ENCODE peak calls at places on chromosomes 13 and 19, in six cellular contexts. One of them, this sample, is unnamed.

GRCh38 chr13:93270769-93271753 is 44.5 kb downstream of the GPC6 start:
- DNase-seq in stimulated activated CD4-positive, alpha-beta T cell treated with anti-CD3 and anti-CD28 coated beads, TNF-alpha, amount 100 ng/mL, for 4 hours: no peak
- DNase-seq in HFF-Myc: no peak
- DNase-seq in mesothelial cell of epicardium: no peak
- DNase-seq in activated naive CD4-positive, alpha-beta T cell treated with anti-CD3 and anti-CD28 coated beads, Interleukin-2, amount 50 U/mL, for 72 hours: no peak
- DNase-seq in RKO: no peak
- DNase-seq in this sample: no peak

GRCh38 chr19:50921391-50922315 is 10.5 kb upstream of the KLK4 start:
- DNase-seq in activated naive CD4-positive, alpha-beta T cell treated with anti-CD3 and anti-CD28 coated beads, Interleukin-2, amount 50 U/mL, for 72 hours: no peak
- DNase-seq in RKO: no peak
- DNase-seq in HFF-Myc: no peak
- DNase-seq in stimulated activated CD4-positive, alpha-beta T cell treated with anti-CD3 and anti-CD28 coated beads, TNF-alpha, amount 100 ng/mL, for 4 hours: no peak
- DNase-seq in mesothelial cell of epicardium: no peak
- DNase-seq in this sample: no peak

GRCh38 chr13:113724780-113725315 is 34.2 kb upstream of the TMEM255B start:
- DNase-seq in activated naive CD4-positive, alpha-beta T cell treated with anti-CD3 and anti-CD28 coated beads, Interleukin-2, amount 50 U/mL, for 72 hours: peak; percentile 83
- DNase-seq in mesothelial cell of epicardium: peak; percentile 73
- DNase-seq in stimulated activated CD4-positive, alpha-beta T cell treated with anti-CD3 and anti-CD28 coated beads, TNF-alpha, amount 100 ng/mL, for 4 hours: peak; percentile 81
- DNase-seq in HFF-Myc: no peak
- DNase-seq in RKO: no peak
- DNase-seq in this sample: peak; percentile 12

GRCh38 chr13:113062691-113063090 is 42.9 kb upstream of the F7 start:
- DNase-seq in activated naive CD4-positive, alpha-beta T cell treated with anti-CD3 and anti-CD28 coated beads, Interleukin-2, amount 50 U/mL, for 72 hours: no peak
- DNase-seq in HFF-Myc: no peak
- DNase-seq in RKO: no peak
- DNase-seq in mesothelial cell of epicardium: no peak
- DNase-seq in stimulated activated CD4-positive, alpha-beta T cell treated with anti-CD3 and anti-CD28 coated beads, TNF-alpha, amount 100 ng/mL, for 4 hours: no peak
- DNase-seq in this sample: no peak

GRCh38 chr19:1265611-1266115 is 3.5 kb upstream of the CIRBP start:
- DNase-seq in activated naive CD4-positive, alpha-beta T cell treated with anti-CD3 and anti-CD28 coated beads, Interleukin-2, amount 50 U/mL, for 72 hours: no peak
- DNase-seq in stimulated activated CD4-positive, alpha-beta T cell treated with anti-CD3 and anti-CD28 coated beads, TNF-alpha, amount 100 ng/mL, for 4 hours: no peak
- DNase-seq in RKO: peak; percentile 69
- DNase-seq in HFF-Myc: peak; percentile 45
- DNase-seq in mesothelial cell of epicardium: no peak
- DNase-seq in this sample: no peak

GRCh38 chr19:38035515-38036495 is 128.8 kb downstream of the SIPA1L3 start:
- DNase-seq in RKO: no peak
- DNase-seq in stimulated activated CD4-positive, alpha-beta T cell treated with anti-CD3 and anti-CD28 coated beads, TNF-alpha, amount 100 ng/mL, for 4 hours: no peak
- DNase-seq in HFF-Myc: no peak
- DNase-seq in activated naive CD4-positive, alpha-beta T cell treated with anti-CD3 and anti-CD28 coated beads, Interleukin-2, amount 50 U/mL, for 72 hours: no peak
- DNase-seq in mesothelial cell of epicardium: no peak
- DNase-seq in this sample: no peak

GRCh38 chr13:105410602-105411001 is 1124.9 kb downstream of the EFNB2 start:
- DNase-seq in stimulated activated CD4-positive, alpha-beta T cell treated with anti-CD3 and anti-CD28 coated beads, TNF-alpha, amount 100 ng/mL, for 4 hours: no peak
- DNase-seq in mesothelial cell of epicardium: no peak
- DNase-seq in activated naive CD4-positive, alpha-beta T cell treated with anti-CD3 and anti-CD28 coated beads, Interleukin-2, amount 50 U/mL, for 72 hours: peak; percentile 36
- DNase-seq in HFF-Myc: peak; percentile 7
- DNase-seq in RKO: no peak
- DNase-seq in this sample: no peak

GRCh38 chr19:18607222-18608101 is 863 bp upstream of the CRLF1 start:
- DNase-seq in activated naive CD4-positive, alpha-beta T cell treated with anti-CD3 and anti-CD28 coated beads, Interleukin-2, amount 50 U/mL, for 72 hours: no peak
- DNase-seq in stimulated activated CD4-positive, alpha-beta T cell treated with anti-CD3 and anti-CD28 coated beads, TNF-alpha, amount 100 ng/mL, for 4 hours: no peak
- DNase-seq in RKO: no peak
- DNase-seq in mesothelial cell of epicardium: no peak
- DNase-seq in HFF-Myc: no peak
- DNase-seq in this sample: no peak

GRCh38 chr13:108859202-108860012 is 230.0 kb downstream of the MYO16 start:
- DNase-seq in activated naive CD4-positive, alpha-beta T cell treated with anti-CD3 and anti-CD28 coated beads, Interleukin-2, amount 50 U/mL, for 72 hours: no peak
- DNase-seq in HFF-Myc: peak; percentile 95
- DNase-seq in RKO: no peak
- DNase-seq in stimulated activated CD4-positive, alpha-beta T cell treated with anti-CD3 and anti-CD28 coated beads, TNF-alpha, amount 100 ng/mL, for 4 hours: no peak
- DNase-seq in mesothelial cell of epicardium: no peak
- DNase-seq in this sample: no peak

GRCh38 chr19:13097331-13098258 is 5.1 kb downstream of the LYL1 start:
- DNase-seq in RKO: no peak
- DNase-seq in HFF-Myc: no peak
- DNase-seq in mesothelial cell of epicardium: no peak
- DNase-seq in activated naive CD4-positive, alpha-beta T cell treated with anti-CD3 and anti-CD28 coated beads, Interleukin-2, amount 50 U/mL, for 72 hours: no peak
- DNase-seq in stimulated activated CD4-positive, alpha-beta T cell treated with anti-CD3 and anti-CD28 coated beads, TNF-alpha, amount 100 ng/mL, for 4 hours: no peak
- DNase-seq in this sample: no peak

GRCh38 chr19:43759515-43759914 is 4.8 kb upstream of the SMG9 start:
- DNase-seq in HFF-Myc: peak; percentile 45
- DNase-seq in stimulated activated CD4-positive, alpha-beta T cell treated with anti-CD3 and anti-CD28 coated beads, TNF-alpha, amount 100 ng/mL, for 4 hours: no peak
- DNase-seq in activated naive CD4-positive, alpha-beta T cell treated with anti-CD3 and anti-CD28 coated beads, Interleukin-2, amount 50 U/mL, for 72 hours: no peak
- DNase-seq in mesothelial cell of epicardium: no peak
- DNase-seq in RKO: peak; percentile 97
- DNase-seq in this sample: no peak

GRCh38 chr19:42279148-42279901 is 10.3 kb downstream of the CIC start:
- DNase-seq in mesothelial cell of epicardium: no peak
- DNase-seq in activated naive CD4-positive, alpha-beta T cell treated with anti-CD3 and anti-CD28 coated beads, Interleukin-2, amount 50 U/mL, for 72 hours: no peak
- DNase-seq in HFF-Myc: no peak
- DNase-seq in RKO: no peak
- DNase-seq in stimulated activated CD4-positive, alpha-beta T cell treated with anti-CD3 and anti-CD28 coated beads, TNF-alpha, amount 100 ng/mL, for 4 hours: no peak
- DNase-seq in this sample: no peak

GRCh38 chr19:14072535-14073231 is at the start of gene MISP3:
- DNase-seq in RKO: no peak
- DNase-seq in HFF-Myc: no peak
- DNase-seq in mesothelial cell of epicardium: no peak
- DNase-seq in stimulated activated CD4-positive, alpha-beta T cell treated with anti-CD3 and anti-CD28 coated beads, TNF-alpha, amount 100 ng/mL, for 4 hours: no peak
- DNase-seq in activated naive CD4-positive, alpha-beta T cell treated with anti-CD3 and anti-CD28 coated beads, Interleukin-2, amount 50 U/mL, for 72 hours: peak; percentile 46
- DNase-seq in this sample: no peak

GRCh38 chr19:39032164-39032918 is at the start of gene FBXO27:
- DNase-seq in stimulated activated CD4-positive, alpha-beta T cell treated with anti-CD3 and anti-CD28 coated beads, TNF-alpha, amount 100 ng/mL, for 4 hours: no peak
- DNase-seq in activated naive CD4-positive, alpha-beta T cell treated with anti-CD3 and anti-CD28 coated beads, Interleukin-2, amount 50 U/mL, for 72 hours: peak; percentile 6
- DNase-seq in mesothelial cell of epicardium: no peak
- DNase-seq in HFF-Myc: no peak
- DNase-seq in RKO: no peak
- DNase-seq in this sample: no peak

GRCh38 chr13:91185294-91185863 is 162.1 kb upstream of the MIR17HG start:
- DNase-seq in HFF-Myc: no peak
- DNase-seq in stimulated activated CD4-positive, alpha-beta T cell treated with anti-CD3 and anti-CD28 coated beads, TNF-alpha, amount 100 ng/mL, for 4 hours: no peak
- DNase-seq in RKO: peak; percentile 65
- DNase-seq in activated naive CD4-positive, alpha-beta T cell treated with anti-CD3 and anti-CD28 coated beads, Interleukin-2, amount 50 U/mL, for 72 hours: no peak
- DNase-seq in mesothelial cell of epicardium: no peak
- DNase-seq in this sample: no peak

GRCh38 chr13:98527526-98527925 is 49.4 kb downstream of the STK24 start:
- DNase-seq in activated naive CD4-positive, alpha-beta T cell treated with anti-CD3 and anti-CD28 coated beads, Interleukin-2, amount 50 U/mL, for 72 hours: no peak
- DNase-seq in stimulated activated CD4-positive, alpha-beta T cell treated with anti-CD3 and anti-CD28 coated beads, TNF-alpha, amount 100 ng/mL, for 4 hours: no peak
- DNase-seq in HFF-Myc: no peak
- DNase-seq in RKO: no peak
- DNase-seq in mesothelial cell of epicardium: no peak
- DNase-seq in this sample: no peak

GRCh38 chr13:79833972-79834371 is 353.0 kb downstream of the NDFIP2 start:
- DNase-seq in HFF-Myc: no peak
- DNase-seq in RKO: no peak
- DNase-seq in mesothelial cell of epicardium: no peak
- DNase-seq in stimulated activated CD4-positive, alpha-beta T cell treated with anti-CD3 and anti-CD28 coated beads, TNF-alpha, amount 100 ng/mL, for 4 hours: no peak
- DNase-seq in activated naive CD4-positive, alpha-beta T cell treated with anti-CD3 and anti-CD28 coated beads, Interleukin-2, amount 50 U/mL, for 72 hours: no peak
- DNase-seq in this sample: no peak

GRCh38 chr19:13012690-13013608 is 17.7 kb downstream of the NFIX start:
- DNase-seq in RKO: peak; percentile 67
- DNase-seq in HFF-Myc: no peak
- DNase-seq in activated naive CD4-positive, alpha-beta T cell treated with anti-CD3 and anti-CD28 coated beads, Interleukin-2, amount 50 U/mL, for 72 hours: peak; percentile 31
- DNase-seq in mesothelial cell of epicardium: no peak
- DNase-seq in stimulated activated CD4-positive, alpha-beta T cell treated with anti-CD3 and anti-CD28 coated beads, TNF-alpha, amount 100 ng/mL, for 4 hours: no peak
- DNase-seq in this sample: no peak

GRCh38 chr19:40549007-40549708 is 27.5 kb upstream of the SHKBP1 start:
- DNase-seq in stimulated activated CD4-positive, alpha-beta T cell treated with anti-CD3 and anti-CD28 coated beads, TNF-alpha, amount 100 ng/mL, for 4 hours: peak; percentile 63
- DNase-seq in mesothelial cell of epicardium: peak; percentile 71
- DNase-seq in activated naive CD4-positive, alpha-beta T cell treated with anti-CD3 and anti-CD28 coated beads, Interleukin-2, amount 50 U/mL, for 72 hours: peak; percentile 80
- DNase-seq in HFF-Myc: no peak
- DNase-seq in RKO: peak; percentile 30
- DNase-seq in this sample: no peak

GRCh38 chr19:51098366-51099069 is 9.7 kb downstream of the CTU1 start:
- DNase-seq in RKO: no peak
- DNase-seq in mesothelial cell of epicardium: no peak
- DNase-seq in HFF-Myc: no peak
- DNase-seq in activated naive CD4-positive, alpha-beta T cell treated with anti-CD3 and anti-CD28 coated beads, Interleukin-2, amount 50 U/mL, for 72 hours: no peak
- DNase-seq in stimulated activated CD4-positive, alpha-beta T cell treated with anti-CD3 and anti-CD28 coated beads, TNF-alpha, amount 100 ng/mL, for 4 hours: no peak
- DNase-seq in this sample: no peak

GRCh38 chr13:100610399-100611347 is 22.1 kb upstream of the GGACT start:
- DNase-seq in RKO: no peak
- DNase-seq in activated naive CD4-positive, alpha-beta T cell treated with anti-CD3 and anti-CD28 coated beads, Interleukin-2, amount 50 U/mL, for 72 hours: no peak
- DNase-seq in HFF-Myc: no peak
- DNase-seq in mesothelial cell of epicardium: no peak
- DNase-seq in stimulated activated CD4-positive, alpha-beta T cell treated with anti-CD3 and anti-CD28 coated beads, TNF-alpha, amount 100 ng/mL, for 4 hours: no peak
- DNase-seq in this sample: peak; percentile 12

GRCh38 chr19:16522559-16523377 is 19.5 kb downstream of the CHERP start:
- DNase-seq in activated naive CD4-positive, alpha-beta T cell treated with anti-CD3 and anti-CD28 coated beads, Interleukin-2, amount 50 U/mL, for 72 hours: no peak
- DNase-seq in HFF-Myc: no peak
- DNase-seq in RKO: no peak
- DNase-seq in stimulated activated CD4-positive, alpha-beta T cell treated with anti-CD3 and anti-CD28 coated beads, TNF-alpha, amount 100 ng/mL, for 4 hours: no peak
- DNase-seq in mesothelial cell of epicardium: no peak
- DNase-seq in this sample: no peak

GRCh38 chr19:1253514-1254080 is 5.2 kb downstream of the MIDN start:
- DNase-seq in HFF-Myc: no peak
- DNase-seq in stimulated activated CD4-positive, alpha-beta T cell treated with anti-CD3 and anti-CD28 coated beads, TNF-alpha, amount 100 ng/mL, for 4 hours: no peak
- DNase-seq in activated naive CD4-positive, alpha-beta T cell treated with anti-CD3 and anti-CD28 coated beads, Interleukin-2, amount 50 U/mL, for 72 hours: no peak
- DNase-seq in RKO: no peak
- DNase-seq in mesothelial cell of epicardium: no peak
- DNase-seq in this sample: no peak

GRCh38 chr13:73364706-73365105 is 305.9 kb downstream of the KLF5 start:
- DNase-seq in activated naive CD4-positive, alpha-beta T cell treated with anti-CD3 and anti-CD28 coated beads, Interleukin-2, amount 50 U/mL, for 72 hours: no peak
- DNase-seq in RKO: no peak
- DNase-seq in HFF-Myc: no peak
- DNase-seq in stimulated activated CD4-positive, alpha-beta T cell treated with anti-CD3 and anti-CD28 coated beads, TNF-alpha, amount 100 ng/mL, for 4 hours: no peak
- DNase-seq in mesothelial cell of epicardium: no peak
- DNase-seq in this sample: no peak

GRCh38 chr13:24741016-24741662 is 22.8 kb upstream of the RNF17 start:
- DNase-seq in HFF-Myc: no peak
- DNase-seq in mesothelial cell of epicardium: no peak
- DNase-seq in activated naive CD4-positive, alpha-beta T cell treated with anti-CD3 and anti-CD28 coated beads, Interleukin-2, amount 50 U/mL, for 72 hours: no peak
- DNase-seq in stimulated activated CD4-positive, alpha-beta T cell treated with anti-CD3 and anti-CD28 coated beads, TNF-alpha, amount 100 ng/mL, for 4 hours: no peak
- DNase-seq in RKO: no peak
- DNase-seq in this sample: no peak

GRCh38 chr13:48496271-48496670 is 36.6 kb downstream of the RCBTB2 start:
- DNase-seq in mesothelial cell of epicardium: no peak
- DNase-seq in stimulated activated CD4-positive, alpha-beta T cell treated with anti-CD3 and anti-CD28 coated beads, TNF-alpha, amount 100 ng/mL, for 4 hours: no peak
- DNase-seq in RKO: no peak
- DNase-seq in activated naive CD4-positive, alpha-beta T cell treated with anti-CD3 and anti-CD28 coated beads, Interleukin-2, amount 50 U/mL, for 72 hours: no peak
- DNase-seq in HFF-Myc: no peak
- DNase-seq in this sample: no peak

GRCh38 chr19:55406869-55407624 is 541 bp downstream of the UBE2S start:
- DNase-seq in activated naive CD4-positive, alpha-beta T cell treated with anti-CD3 and anti-CD28 coated beads, Interleukin-2, amount 50 U/mL, for 72 hours: peak; percentile 35
- DNase-seq in stimulated activated CD4-positive, alpha-beta T cell treated with anti-CD3 and anti-CD28 coated beads, TNF-alpha, amount 100 ng/mL, for 4 hours: no peak
- DNase-seq in mesothelial cell of epicardium: no peak
- DNase-seq in RKO: no peak
- DNase-seq in HFF-Myc: no peak
- DNase-seq in this sample: no peak

GRCh38 chr13:103046676-103047075 is 19.5 kb downstream of the SLC10A2 start:
- DNase-seq in RKO: no peak
- DNase-seq in mesothelial cell of epicardium: no peak
- DNase-seq in activated naive CD4-positive, alpha-beta T cell treated with anti-CD3 and anti-CD28 coated beads, Interleukin-2, amount 50 U/mL, for 72 hours: no peak
- DNase-seq in stimulated activated CD4-positive, alpha-beta T cell treated with anti-CD3 and anti-CD28 coated beads, TNF-alpha, amount 100 ng/mL, for 4 hours: no peak
- DNase-seq in HFF-Myc: no peak
- DNase-seq in this sample: no peak

GRCh38 chr13:101398920-101399319 is 17.4 kb downstream of the NALCN start:
- DNase-seq in activated naive CD4-positive, alpha-beta T cell treated with anti-CD3 and anti-CD28 coated beads, Interleukin-2, amount 50 U/mL, for 72 hours: no peak
- DNase-seq in stimulated activated CD4-positive, alpha-beta T cell treated with anti-CD3 and anti-CD28 coated beads, TNF-alpha, amount 100 ng/mL, for 4 hours: no peak
- DNase-seq in mesothelial cell of epicardium: no peak
- DNase-seq in HFF-Myc: no peak
- DNase-seq in RKO: no peak
- DNase-seq in this sample: no peak

GRCh38 chr13:24035411-24035810 is 125.1 kb upstream of the SPATA13 start:
- DNase-seq in RKO: no peak
- DNase-seq in HFF-Myc: no peak
- DNase-seq in mesothelial cell of epicardium: no peak
- DNase-seq in activated naive CD4-positive, alpha-beta T cell treated with anti-CD3 and anti-CD28 coated beads, Interleukin-2, amount 50 U/mL, for 72 hours: no peak
- DNase-seq in stimulated activated CD4-positive, alpha-beta T cell treated with anti-CD3 and anti-CD28 coated beads, TNF-alpha, amount 100 ng/mL, for 4 hours: no peak
- DNase-seq in this sample: no peak

GRCh38 chr13:112943309-112944125 is 25.5 kb upstream of the MCF2L start:
- DNase-seq in HFF-Myc: no peak
- DNase-seq in stimulated activated CD4-positive, alpha-beta T cell treated with anti-CD3 and anti-CD28 coated beads, TNF-alpha, amount 100 ng/mL, for 4 hours: peak; percentile 7
- DNase-seq in activated naive CD4-positive, alpha-beta T cell treated with anti-CD3 and anti-CD28 coated beads, Interleukin-2, amount 50 U/mL, for 72 hours: peak; percentile 31
- DNase-seq in mesothelial cell of epicardium: no peak
- DNase-seq in RKO: peak; percentile 59
- DNase-seq in this sample: no peak

This sample was measured in GM12878.